ENCODE peak calls at places on chromosomes 13 and 19, in six cellular contexts. X, O, Y, Q, V and B are unnamed samples.

GRCh38 chr13:112690242-112690943 is 555 bp downstream of the ATP11A start:
- DNase-seq in X (no peak), O (peak), Y (peak), Q (peak), V (peak), B (peak)

GRCh38 chr19:18093439-18094161 is 4.0 kb upstream of the MAST3 start:
- DNase-seq in X (no peak), O (no peak), Y (no peak), Q (no peak), V (no peak), B (peak)

GRCh38 chr19:1373534-1374249 is 10.0 kb upstream of the NDUFS7 start:
- DNase-seq in X (peak), O (peak), Y (peak), Q (no peak), V (peak), B (no peak)

GRCh38 chr13:32695602-32696250 is 109.5 kb downstream of the PDS5B start:
- DNase-seq in X (no peak), O (no peak), Y (no peak), Q (no peak), V (no peak), B (no peak)

GRCh38 chr13:33236021-33236420 is 49.5 kb downstream of the STARD13 start:
- DNase-seq in X (no peak), O (no peak), Y (no peak), Q (no peak), V (no peak), B (no peak)

GRCh38 chr19:58395979-58396627 is 647 bp downstream of the RNF225 start:
- DNase-seq in X (no peak), O (no peak), Y (no peak), Q (no peak), V (no peak), B (no peak)

GRCh38 chr19:51138549-51138979 is 3.5 kb upstream of the SIGLEC7 start:
- DNase-seq in X (no peak), O (peak), Y (peak), Q (no peak), V (peak), B (no peak)

GRCh38 chr13:22696433-22696832 is 484.3 kb upstream of the SGCG start:
- DNase-seq in X (no peak), O (no peak), Y (no peak), Q (no peak), V (no peak), B (no peak)

GRCh38 chr13:74017301-74018092 is 116.7 kb downstream of the KLF12 start:
- DNase-seq in X (no peak), O (no peak), Y (no peak), Q (no peak), V (no peak), B (no peak)

GRCh38 chr19:43526884-43527859 is at the start of gene ETHE1:
- DNase-seq in X (peak), O (peak), Y (peak), Q (peak), V (peak), B (peak)

GRCh38 chr13:43132228-43132627 is 108.8 kb downstream of the DNAJC15 start:
- DNase-seq in X (no peak), O (peak), Y (no peak), Q (no peak), V (peak), B (no peak)

GRCh38 chr13:79525458-79525857 is 44.5 kb downstream of the NDFIP2 start:
- DNase-seq in X (no peak), O (no peak), Y (no peak), Q (no peak), V (no peak), B (no peak)

GRCh38 chr13:88541993-88542392 is 870.8 kb downstream of the SLITRK5 start:
- DNase-seq in X (no peak), O (no peak), Y (no peak), Q (no peak), V (no peak), B (no peak)

DNA sequence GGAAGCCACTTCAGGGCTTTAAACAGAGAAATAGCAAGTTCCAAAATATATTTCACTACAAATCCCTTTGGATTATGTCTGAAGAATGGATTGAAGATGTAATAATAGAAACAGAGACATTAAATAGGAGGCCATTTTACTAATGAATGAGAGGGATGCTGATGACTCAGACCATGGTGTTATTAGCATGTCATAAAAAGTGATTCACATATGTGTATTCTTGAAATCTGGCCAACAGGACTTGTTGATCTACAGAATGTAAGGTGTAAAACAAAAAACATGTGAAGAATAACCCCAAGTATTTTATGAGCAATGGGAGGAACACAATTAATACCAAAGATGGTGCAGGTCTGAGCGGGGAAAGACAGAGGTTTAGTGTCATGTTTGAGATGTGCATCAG is 873.7 kb downstream of the SLITRK5 start:
- DNase-seq in X (no peak), O (no peak), Y (no peak), Q (no peak), V (no peak), B (no peak)
- TF ChIP-seq POLR2A in X (no peak), O (no peak), Y (no peak), Q (no peak), V (no peak), B (no peak)

GRCh38 chr13:24161980-24162517 is 1.5 kb downstream of the SPATA13 start:
- DNase-seq in X (no peak), O (peak), Y (no peak), Q (no peak), V (no peak), B (no peak)
- TF ChIP-seq POLR2A in X (no peak), O (no peak), Y (no peak), Q (no peak), V (no peak), B (no peak)

DNA sequence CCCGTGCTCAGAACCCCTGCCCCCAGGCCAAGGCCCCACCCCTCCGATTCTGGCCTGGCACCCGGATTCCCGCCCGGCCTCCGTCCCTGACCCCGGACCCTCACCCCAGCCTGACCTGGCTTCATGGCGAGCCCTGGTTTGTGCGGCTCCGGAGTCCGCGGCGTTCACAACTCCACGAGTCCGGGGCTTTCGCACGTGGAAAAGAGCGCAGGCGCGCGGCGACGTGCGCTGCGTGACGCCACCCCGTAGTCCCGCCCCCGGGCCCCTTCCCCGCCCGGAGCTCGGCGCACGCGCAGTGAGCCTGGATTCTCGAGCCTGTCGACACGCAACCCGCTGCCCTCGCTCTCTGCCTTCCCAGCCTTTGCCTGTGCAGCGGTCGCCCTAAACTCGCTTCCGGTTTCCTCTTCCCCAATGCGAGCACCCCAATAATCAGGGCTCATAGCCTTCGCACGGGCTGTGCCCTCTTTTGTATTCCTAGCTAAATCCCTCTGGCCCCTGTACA is at the start of gene FBL:
- DNase-seq in X (peak), O (peak), Y (peak), Q (peak), V (peak), B (peak)
- TF ChIP-seq POLR2A in X (peak), O (peak), Y (peak), Q (peak), V (no peak), B (peak)

DNA sequence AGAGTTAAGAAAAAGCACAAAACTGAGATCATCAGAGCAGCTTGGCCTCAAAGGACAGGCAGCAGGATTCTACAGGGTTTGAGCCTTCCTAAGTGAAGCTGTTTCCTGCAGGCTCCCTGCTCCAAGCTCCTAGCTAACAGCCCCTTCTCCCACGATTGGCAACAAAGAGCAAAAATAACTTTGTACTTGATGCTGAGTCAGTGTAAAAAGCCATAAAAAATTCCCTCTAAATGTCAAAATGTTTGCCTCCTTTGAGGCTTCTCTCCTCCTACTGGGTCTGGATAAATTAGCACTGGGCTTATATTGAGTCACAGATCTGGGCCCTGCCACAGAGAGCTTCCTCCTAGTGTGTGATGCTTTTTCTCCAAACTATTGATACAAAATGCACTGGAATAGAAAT is 153.3 kb downstream of the TNFRSF19 start:
- DNase-seq in X (no peak), O (peak), Y (no peak), Q (no peak), V (no peak), B (no peak)
- TF ChIP-seq POLR2A in X (no peak), O (no peak), Y (no peak), Q (no peak), V (no peak), B (no peak)

DNA sequence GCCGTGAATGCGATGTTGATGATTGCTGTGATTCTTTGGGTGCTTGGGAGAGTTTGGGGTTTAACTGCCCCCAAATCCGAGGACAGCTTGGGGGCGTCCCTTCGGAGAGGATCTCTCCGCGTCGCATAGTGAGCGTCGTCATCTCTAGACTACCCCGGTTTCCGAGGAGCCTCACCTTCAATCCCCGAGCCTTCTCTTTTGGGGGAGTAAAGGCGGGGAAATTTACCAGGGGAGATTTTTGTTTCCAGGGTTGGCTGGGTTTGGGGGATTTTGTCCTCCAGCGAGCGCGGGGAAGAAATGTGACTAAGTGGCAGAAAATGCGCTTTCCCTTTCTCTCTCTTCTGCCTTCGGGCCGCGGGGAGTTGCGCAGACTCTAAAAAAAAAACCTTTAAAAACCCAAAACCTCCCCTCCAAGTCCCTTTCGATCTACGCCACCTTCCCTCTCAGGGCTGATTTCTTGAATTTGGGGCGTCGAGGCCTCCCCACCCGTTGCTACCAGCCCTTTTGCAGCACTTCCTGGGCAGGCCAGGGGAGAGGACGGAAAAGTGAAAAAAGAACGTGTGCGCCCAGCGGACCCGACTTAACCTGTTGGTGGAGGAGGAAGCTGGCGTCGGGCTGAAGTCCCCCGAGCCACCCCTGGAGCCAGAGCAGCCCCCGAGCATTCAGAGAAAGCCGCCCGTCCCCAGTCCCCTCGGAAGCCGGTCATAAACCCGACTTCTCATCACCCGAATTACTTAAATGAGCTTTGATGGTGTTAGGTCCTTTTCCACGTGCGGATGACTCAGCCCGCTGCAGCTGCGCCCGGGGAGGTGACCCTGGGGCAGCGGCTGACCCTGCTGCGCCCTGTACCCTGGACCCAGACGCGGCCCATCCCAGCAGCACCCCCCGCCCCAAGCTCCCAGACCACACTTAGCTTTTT is 17.7 kb downstream of the NFIX start:
- DNase-seq in X (peak), O (no peak), Y (peak), Q (peak), V (peak), B (peak)
- TF ChIP-seq POLR2A in X (peak), O (no peak), Y (no peak), Q (no peak), V (no peak), B (no peak)

DNA sequence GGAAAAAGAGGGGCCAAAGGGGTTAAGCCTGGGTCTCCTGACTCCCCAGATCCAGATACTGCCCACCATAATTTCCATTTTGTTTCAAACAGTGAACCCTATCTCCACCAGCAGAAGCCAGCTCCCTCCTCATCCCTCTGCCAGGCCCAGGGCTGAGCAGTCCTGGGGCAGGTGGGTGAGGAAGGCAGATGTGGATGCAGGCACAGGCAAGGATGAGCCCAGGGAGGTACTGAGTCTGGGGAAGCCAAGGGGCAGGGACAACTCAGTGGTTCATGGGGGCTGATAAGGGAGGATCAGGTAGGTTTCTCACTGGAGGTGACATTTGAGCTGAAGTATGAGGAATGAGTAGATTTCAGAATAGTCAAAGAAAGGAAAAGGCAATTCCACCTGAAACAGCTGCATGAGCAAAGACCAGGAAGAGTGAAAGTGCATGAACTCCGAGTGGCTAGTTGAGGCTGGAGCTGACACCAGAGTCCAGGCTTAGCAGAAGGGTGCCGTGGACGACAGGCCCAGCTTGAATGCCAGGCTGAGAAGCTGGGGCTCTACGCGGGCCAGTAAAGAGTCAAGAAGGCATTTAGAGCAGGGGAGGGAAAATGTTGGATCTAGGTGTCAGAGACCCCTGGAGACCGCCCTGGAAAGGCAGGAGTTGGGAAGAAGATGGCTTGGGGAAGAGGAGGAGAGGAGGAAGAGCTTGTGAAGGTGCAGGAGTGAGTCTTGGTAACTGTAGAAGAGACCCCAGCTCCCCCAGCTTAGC is 10.3 kb downstream of the CIC start:
- DNase-seq in X (no peak), O (no peak), Y (no peak), Q (no peak), V (no peak), B (no peak)
- TF ChIP-seq POLR2A in X (no peak), O (no peak), Y (no peak), Q (no peak), V (no peak), B (no peak)

DNA sequence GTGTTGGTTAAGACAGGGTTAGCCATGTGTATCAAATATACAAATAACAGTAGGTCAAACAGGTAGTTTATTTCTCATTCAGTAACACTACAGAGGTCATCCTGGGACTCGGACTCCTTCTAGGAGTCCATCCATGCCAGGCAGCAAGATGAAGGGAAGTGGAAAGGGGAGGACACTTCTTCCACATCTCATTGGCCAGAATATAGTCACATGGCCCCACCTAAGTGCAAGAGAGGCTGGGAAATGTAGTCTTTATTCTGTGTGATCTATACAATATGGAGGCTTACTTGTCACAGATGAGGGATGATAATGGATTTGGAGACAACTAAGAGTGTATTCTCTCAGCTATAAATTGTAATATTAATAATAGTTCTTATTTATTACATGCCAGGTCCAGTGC is 31.1 kb downstream of the RDH8 start:
- DNase-seq in X (no peak), O (no peak), Y (no peak), Q (no peak), V (no peak), B (no peak)
- TF ChIP-seq POLR2A in X (no peak), O (no peak), Y (no peak), Q (no peak), V (no peak), B (no peak)

GRCh38 chr19:8209111-8209964 is at the start of gene CERS4:
- DNase-seq in X (peak), O (peak), Y (peak), Q (peak), V (peak), B (no peak)
- TF ChIP-seq POLR2A in X (no peak), O (peak), Y (peak), Q (peak), V (peak), B (no peak)

GRCh38 chr19:52200044-52200443 is 10.2 kb downstream of the PPP2R1A start:
- DNase-seq in X (no peak), O (peak), Y (peak), Q (no peak), V (peak), B (no peak)
- TF ChIP-seq POLR2A in X (no peak), O (no peak), Y (peak), Q (no peak), V (no peak), B (no peak)

DNA sequence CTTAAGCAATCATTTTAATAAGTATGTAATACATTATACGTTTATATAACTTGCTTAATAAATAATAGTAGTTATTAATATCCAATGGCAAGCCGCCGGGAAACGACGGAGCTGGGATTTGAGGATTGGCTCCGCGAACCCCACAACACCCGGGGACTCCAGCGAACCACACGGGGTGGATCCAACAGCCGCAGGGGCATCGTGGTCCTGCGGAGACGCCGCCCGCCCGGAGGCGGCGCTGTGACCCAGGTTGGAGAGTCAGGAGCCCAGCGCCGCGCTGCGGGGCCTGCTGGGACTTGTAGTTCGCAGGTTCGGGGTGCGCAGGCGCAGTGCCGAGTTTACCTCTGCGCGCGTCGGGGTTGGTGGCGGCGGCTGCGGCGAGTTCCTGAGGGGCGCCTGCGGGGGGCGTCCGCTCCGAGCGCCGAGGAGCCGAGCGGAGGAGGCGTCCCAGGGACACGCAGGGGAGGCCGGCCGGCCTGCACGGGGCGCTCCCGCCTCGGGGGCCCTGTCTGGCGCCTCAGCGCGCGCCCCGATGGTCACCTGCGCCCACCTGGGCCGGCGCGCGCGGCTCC is at the start of gene ZNF554:
- DNase-seq in X (peak), O (peak), Y (peak), Q (peak), V (peak), B (peak)
- TF ChIP-seq POLR2A in X (peak), O (peak), Y (peak), Q (no peak), V (no peak), B (peak)